ENCODE peak calls at places on chromosome 3, in five cellular contexts. R, U, T, J and L are unnamed samples.

GRCh38 chr3:128317101-128317697 is 149.5 kb downstream of the DNAJB8 start:
- DNase-seq in R (peak; percentile 6), U (no peak), T (no peak), J (no peak), L (no peak)

GRCh38 chr3:57587946-57588345 is 9.2 kb downstream of the ARF4 start:
- DNase-seq in R (no peak), U (no peak), T (no peak), J (no peak), L (no peak)

GRCh38 chr3:5188419-5189405 is 1.2 kb downstream of the EDEM1 start:
- DNase-seq in R (no peak), U (peak; percentile 17), T (peak; percentile 48), J (no peak), L (no peak)

GRCh38 chr3:48189321-48189720 is 1.1 kb upstream of the CDC25A start:
- DNase-seq in R (no peak), U (no peak), T (no peak), J (no peak), L (no peak)

GRCh38 chr3:24046214-24046613 is 101.1 kb downstream of the NR1D2 start:
- DNase-seq in R (no peak), U (no peak), T (no peak), J (no peak), L (no peak)

GRCh38 chr3:33057320-33058298 is 39.3 kb downstream of the GLB1 start:
- DNase-seq in R (no peak), U (no peak), T (no peak), J (no peak), L (no peak)

GRCh38 chr3:182212479-182213076 is 500.9 kb downstream of the SOX2 start:
- DNase-seq in R (no peak), U (peak; percentile 45), T (no peak), J (peak; percentile 37), L (no peak)

GRCh38 chr3:29525254-29525881 is 244.5 kb downstream of the RBMS3 start:
- DNase-seq in R (peak; percentile 63), U (peak; percentile 78), T (no peak), J (peak; percentile 18), L (peak; percentile 70)

GRCh38 chr3:60147249-60147648 is 1097.4 kb upstream of the CFAP20DC start:
- DNase-seq in R (no peak), U (no peak), T (no peak), J (no peak), L (no peak)

GRCh38 chr3:10917176-10917575 is 75.4 kb upstream of the SLC6A1 start:
- DNase-seq in R (no peak), U (no peak), T (no peak), J (no peak), L (no peak)

GRCh38 chr3:117512975-117513374 is 803.4 kb downstream of the TUSC7 start:
- DNase-seq in R (no peak), U (no peak), T (no peak), J (no peak), L (no peak)

GRCh38 chr3:48047841-48048456 is 31.7 kb upstream of the MAP4 start:
- DNase-seq in R (no peak), U (no peak), T (no peak), J (no peak), L (no peak)

GRCh38 chr3:5162102-5162501 is 25.4 kb upstream of the EDEM1 start:
- DNase-seq in R (no peak), U (no peak), T (no peak), J (no peak), L (no peak)

GRCh38 chr3:124784686-124785382 is 54.6 kb downstream of the UMPS start:
- DNase-seq in R (no peak), U (no peak), T (no peak), J (no peak), L (no peak)

GRCh38 chr3:195150194-195151118 is 120.5 kb downstream of the XXYLT1 start:
- DNase-seq in R (peak; percentile 81), U (peak; percentile 92), T (no peak), J (peak; percentile 80), L (peak; percentile 85)

GRCh38 chr3:155595371-155595770 is 149.5 kb downstream of the PLCH1 start:
- DNase-seq in R (no peak), U (no peak), T (no peak), J (no peak), L (no peak)

GRCh38 chr3:137988152-137988551 is 21.8 kb upstream of the CLDN18 start:
- DNase-seq in R (no peak), U (peak; percentile 59), T (peak; percentile 6), J (no peak), L (no peak)

GRCh38 chr3:179809639-179810038 is 156.8 kb downstream of the USP13 start:
- DNase-seq in R (no peak), U (no peak), T (no peak), J (no peak), L (no peak)

GRCh38 chr3:62525276-62525675 is 151.9 kb upstream of the FEZF2 start:
- DNase-seq in R (no peak), U (no peak), T (no peak), J (no peak), L (no peak)

GRCh38 chr3:9180764-9181117 is 68.7 kb downstream of the SRGAP3 start:
- DNase-seq in R (no peak), U (peak; percentile 20), T (no peak), J (no peak), L (no peak)

GRCh38 chr3:27826448-27826847 is 104.3 kb upstream of the EOMES start:
- DNase-seq in R (no peak), U (no peak), T (no peak), J (no peak), L (no peak)

GRCh38 chr3:183491923-183492848 is 63.3 kb downstream of the KLHL6 start:
- DNase-seq in R (no peak), U (no peak), T (no peak), J (no peak), L (no peak)

GRCh38 chr3:10516835-10517465 is 11.6 kb upstream of the ATP2B2 start:
- DNase-seq in R (no peak), U (no peak), T (no peak), J (no peak), L (peak; percentile 40)

GRCh38 chr3:105957722-105958121 is 88.9 kb upstream of the CBLB start:
- DNase-seq in R (no peak), U (no peak), T (no peak), J (no peak), L (no peak)

GRCh38 chr3:143827425-143827824 is 20.8 kb downstream of the SLC9A9 start:
- DNase-seq in R (no peak), U (no peak), T (no peak), J (no peak), L (no peak)

GRCh38 chr3:196708467-196708866 is 3.6 kb downstream of the CEP19 start:
- DNase-seq in R (no peak), U (no peak), T (no peak), J (no peak), L (no peak)

GRCh38 chr3:42728056-42728455 is 25.5 kb upstream of the HHATL start:
- DNase-seq in R (peak; percentile 51), U (no peak), T (no peak), J (no peak), L (peak; percentile 70)

GRCh38 chr3:24470277-24470676 is 24.4 kb downstream of the THRB start:
- DNase-seq in R (no peak), U (no peak), T (no peak), J (no peak), L (no peak)

GRCh38 chr3:157104928-157105652 is 54.9 kb downstream of the CCNL1 start:
- DNase-seq in R (no peak), U (no peak), T (no peak), J (no peak), L (no peak)

GRCh38 chr3:46129588-46130272 is 78.4 kb downstream of the CCR1 start:
- DNase-seq in R (no peak), U (no peak), T (no peak), J (no peak), L (no peak)

GRCh38 chr3:41357271-41357670 is 158.0 kb downstream of the CTNNB1 start:
- DNase-seq in R (no peak), U (no peak), T (no peak), J (no peak), L (no peak)

GRCh38 chr3:33749546-33750215 is 31.6 kb upstream of the CLASP2 start:
- DNase-seq in R (no peak), U (no peak), T (no peak), J (no peak), L (no peak)

GRCh38 chr3:157693762-157694161 is 190.5 kb upstream of the VEPH1 start:
- DNase-seq in R (no peak), U (no peak), T (no peak), J (no peak), L (no peak)